ENCODE peak calls at places on chromosomes 13 and 19, in six cellular contexts. I is non-pigmented ciliary epithelial cell; L is pancreas; Z is activated naive CD4-positive, alpha-beta T cell; U is stimulated activated CD8-positive, alpha-beta memory T cell treated with anti-CD3 and anti-CD28 coated beads, Interleukin-7, amount 100 ng/mL, for 4 hours; N is EH. T is an unnamed sample.

GRCh38 chr19:23983406-23983805 is 68.7 kb downstream of the ZNF726 start:
- DNase-seq in I (no peak), L (no peak), Z (no peak), U (no peak), N (peak), T (no peak)

GRCh38 chr13:48945626-48946025 is 30.1 kb upstream of the FNDC3A start:
- DNase-seq in I (no peak), L (no peak), Z (no peak), U (no peak), N (no peak), T (no peak)

GRCh38 chr13:26707122-26708006 is 53.2 kb downstream of the GPR12 start:
- DNase-seq in I (no peak), L (no peak), Z (no peak), U (no peak), N (peak), T (peak)

GRCh38 chr13:21739771-21740170 is 68.9 kb downstream of the FGF9 start:
- DNase-seq in I (no peak), L (no peak), Z (no peak), U (no peak), N (no peak), T (peak)

GRCh38 chr13:25097426-25097825 is 1.5 kb downstream of the PABPC3 start:
- DNase-seq in I (no peak), L (no peak), Z (no peak), U (no peak), N (no peak), T (no peak)

GRCh38 chr13:63161219-63161618 is 1745.6 kb upstream of the PCDH20 start:
- DNase-seq in I (no peak), L (no peak), Z (no peak), U (no peak), N (peak), T (peak)

GRCh38 chr13:103873725-103874124 is 807.5 kb upstream of the SLC10A2 start:
- DNase-seq in I (no peak), L (no peak), Z (no peak), U (no peak), N (no peak), T (no peak)

GRCh38 chr13:57637515-57637914 is 6.0 kb downstream of the PCDH17 start:
- DNase-seq in I (no peak), L (no peak), Z (no peak), U (no peak), N (no peak), T (no peak)

GRCh38 chr19:40101813-40102212 is 11.1 kb upstream of the ZNF780A start:
- DNase-seq in I (no peak), L (no peak), Z (no peak), U (no peak), N (no peak), T (no peak)

GRCh38 chr19:2775556-2776430 is 7.3 kb downstream of the SGTA start:
- DNase-seq in I (no peak), L (no peak), Z (no peak), U (peak), N (peak), T (peak)

GRCh38 chr19:47123406-47123805 is 7.2 kb upstream of the SAE1 start:
- DNase-seq in I (no peak), L (no peak), Z (no peak), U (no peak), N (peak), T (no peak)

GRCh38 chr19:2260341-2260751 is 4.1 kb upstream of the JSRP1 start:
- DNase-seq in I (no peak), L (no peak), Z (no peak), U (no peak), N (peak), T (no peak)

GRCh38 chr19:41792513-41793413 is 3.6 kb upstream of the CEACAM3 start:
- DNase-seq in I (no peak), L (peak), Z (peak), U (peak), N (peak), T (peak)

GRCh38 chr13:113001251-113002140 is 32.5 kb downstream of the MCF2L start:
- DNase-seq in I (no peak), L (peak), Z (no peak), U (no peak), N (peak), T (peak)

GRCh38 chr13:98171806-98172569 is 5.1 kb downstream of the RNF113B start:
- DNase-seq in I (no peak), L (no peak), Z (no peak), U (no peak), N (peak), T (peak)

GRCh38 chr13:100131863-100132574 is 43.1 kb downstream of the PCCA start:
- DNase-seq in I (peak), L (no peak), Z (no peak), U (no peak), N (peak), T (peak)

GRCh38 chr19:29817316-29817715 is 5.5 kb downstream of the CCNE1 start:
- DNase-seq in I (no peak), L (no peak), Z (no peak), U (no peak), N (no peak), T (no peak)

GRCh38 chr13:50576156-50576555 is 267.3 kb downstream of the DLEU7 start:
- DNase-seq in I (no peak), L (peak), Z (no peak), U (no peak), N (no peak), T (no peak)

GRCh38 chr19:51493776-51494175 is 7.8 kb downstream of the SIGLEC12 start:
- DNase-seq in I (no peak), L (no peak), Z (no peak), U (no peak), N (no peak), T (no peak)

GRCh38 chr19:13537454-13537853 is 31.2 kb upstream of the CACNA1A start:
- DNase-seq in I (no peak), L (no peak), Z (no peak), U (no peak), N (no peak), T (no peak)

GRCh38 chr13:106029901-106030300 is 505.6 kb downstream of the EFNB2 start:
- DNase-seq in I (no peak), L (no peak), Z (no peak), U (no peak), N (no peak), T (no peak)

GRCh38 chr19:18225702-18226468 is at the start of gene PDE4C:
- DNase-seq in I (no peak), L (no peak), Z (no peak), U (no peak), N (peak), T (no peak)

GRCh38 chr19:2332341-2333026 is 4.0 kb downstream of the SPPL2B start:
- DNase-seq in I (no peak), L (no peak), Z (no peak), U (no peak), N (no peak), T (no peak)

GRCh38 chr19:32877323-32877912 is 7.9 kb upstream of the SLC7A9 start:
- DNase-seq in I (no peak), L (no peak), Z (no peak), U (no peak), N (no peak), T (no peak)

GRCh38 chr19:35890113-35890650 is 10.2 kb downstream of the NFKBID start:
- DNase-seq in I (no peak), L (no peak), Z (no peak), U (no peak), N (no peak), T (no peak)

T was measured in IMR-90.